ENCODE peak calls at places on chromosome 6, in nine cellular contexts. B is HTR-8/SVneo, J is anterior cingulate cortex, R is kidney tubule cell, N is EL, A is iris pigment epithelial cell, V is astrocyte of the cerebellum, D is BJ, W is AG08396. Z is an unnamed sample.

GRCh38 chr6:129672883-129673631 is 36.9 kb downstream of the ARHGAP18 start:
- DNase-seq in B (peak), J (no peak), R (peak), N (peak), A (peak), V (peak), D (peak), W (peak), Z (no peak)

GRCh38 chr6:25635886-25636317 is 16.1 kb upstream of the SCGN start:
- DNase-seq in B (no peak), J (no peak), R (no peak), N (no peak), A (no peak), V (no peak), D (no peak), W (no peak), Z (no peak)

GRCh38 chr6:45423901-45424627 is 46.3 kb upstream of the SUPT3H start:
- DNase-seq in B (no peak), J (no peak), R (peak), N (no peak), A (no peak), V (no peak), D (no peak), W (no peak), Z (no peak)

GRCh38 chr6:131419698-131420097 is 153.3 kb upstream of the ARG1 start:
- DNase-seq in B (no peak), J (no peak), R (no peak), N (no peak), A (no peak), V (no peak), D (no peak), W (no peak), Z (no peak)

GRCh38 chr6:32087574-32088486 is 21.3 kb downstream of the TNXB start:
- DNase-seq in B (no peak), J (no peak), R (peak), N (peak), A (peak), V (no peak), D (no peak), W (peak), Z (no peak)

GRCh38 chr6:44304282-44305199 is 8.6 kb downstream of the AARS2 start:
- DNase-seq in B (peak), J (no peak), R (peak), N (peak), A (peak), V (no peak), D (no peak), W (peak), Z (no peak)

GRCh38 chr6:125809771-125810315 is 19.1 kb downstream of the NCOA7 start:
- DNase-seq in B (no peak), J (no peak), R (no peak), N (no peak), A (no peak), V (no peak), D (no peak), W (no peak), Z (no peak)

GRCh38 chr6:96626749-96627353 is 63.9 kb downstream of the FHL5 start:
- DNase-seq in B (peak), J (no peak), R (peak), N (peak), A (peak), V (peak), D (peak), W (peak), Z (no peak)

GRCh38 chr6:104173680-104174079 is 686.0 kb downstream of the HACE1 start:
- DNase-seq in B (no peak), J (no peak), R (no peak), N (no peak), A (no peak), V (no peak), D (no peak), W (no peak), Z (no peak)

GRCh38 chr6:22476811-22477210 is 92.6 kb upstream of the HDGFL1 start:
- DNase-seq in B (no peak), J (no peak), R (no peak), N (no peak), A (peak), V (no peak), D (peak), W (no peak), Z (no peak)

GRCh38 chr6:152821525-152821924 is 70.9 kb downstream of the VIP start:
- DNase-seq in B (no peak), J (no peak), R (no peak), N (peak), A (no peak), V (no peak), D (no peak), W (no peak), Z (no peak)

GRCh38 chr6:156890627-156891300 is 113.6 kb downstream of the ARID1B start:
- DNase-seq in B (peak), J (no peak), R (no peak), N (no peak), A (peak), V (no peak), D (peak), W (no peak), Z (no peak)

GRCh38 chr6:127784468-127784867 is 116.4 kb downstream of the THEMIS start:
- DNase-seq in B (no peak), J (no peak), R (no peak), N (no peak), A (no peak), V (no peak), D (no peak), W (no peak), Z (no peak)

GRCh38 chr6:37570801-37571200 is 71.1 kb upstream of the CCDC167 start:
- DNase-seq in B (no peak), J (no peak), R (no peak), N (no peak), A (no peak), V (no peak), D (no peak), W (no peak), Z (no peak)

GRCh38 chr6:82246802-82247633 is 526 bp downstream of the IBTK start:
- DNase-seq in B (peak), J (peak), R (peak), N (peak), A (peak), V (no peak), D (no peak), W (peak), Z (peak)

GRCh38 chr6:168583126-168583525 is 142.1 kb downstream of the SMOC2 start:
- DNase-seq in B (no peak), J (no peak), R (no peak), N (no peak), A (no peak), V (no peak), D (no peak), W (no peak), Z (no peak)

GRCh38 chr6:13365320-13365719 is 37.0 kb upstream of the TBC1D7 start:
- DNase-seq in B (no peak), J (no peak), R (no peak), N (no peak), A (no peak), V (no peak), D (no peak), W (no peak), Z (no peak)

GRCh38 chr6:130973521-130974277 is 89.3 kb downstream of the EPB41L2 start:
- DNase-seq in B (no peak), J (no peak), R (no peak), N (peak), A (peak), V (no peak), D (no peak), W (no peak), Z (no peak)

GRCh38 chr6:39417440-39417839 is 94.9 kb upstream of the KCNK16 start:
- DNase-seq in B (no peak), J (no peak), R (no peak), N (no peak), A (no peak), V (no peak), D (no peak), W (no peak), Z (no peak)

GRCh38 chr6:26075063-26075717 is 12.0 kb upstream of the HFE start:
- DNase-seq in B (no peak), J (no peak), R (no peak), N (no peak), A (no peak), V (no peak), D (no peak), W (no peak), Z (no peak)

GRCh38 chr6:41546866-41547798 is 951 bp downstream of the FOXP4 start:
- DNase-seq in B (peak), J (no peak), R (peak), N (peak), A (peak), V (no peak), D (no peak), W (peak), Z (no peak)

GRCh38 chr6:97594834-97595233 is 311.8 kb upstream of the MMS22L start:
- DNase-seq in B (peak), J (no peak), R (peak), N (peak), A (peak), V (peak), D (peak), W (peak), Z (no peak)

GRCh38 chr6:12033770-12034169 is 21.7 kb downstream of the HIVEP1 start:
- DNase-seq in B (no peak), J (no peak), R (peak), N (no peak), A (peak), V (no peak), D (no peak), W (no peak), Z (no peak)

GRCh38 chr6:33962186-33962585 is 158.4 kb upstream of the MLN start:
- DNase-seq in B (no peak), J (no peak), R (no peak), N (peak), A (no peak), V (no peak), D (no peak), W (peak), Z (peak)

GRCh38 chr6:167825759-167826229 is 917 bp upstream of the AFDN start:
- DNase-seq in B (peak), J (no peak), R (peak), N (peak), A (peak), V (no peak), D (no peak), W (peak), Z (no peak)

GRCh38 chr6:71473908-71474307 is 185.3 kb downstream of the OGFRL1 start:
- DNase-seq in B (no peak), J (no peak), R (peak), N (peak), A (peak), V (peak), D (peak), W (peak), Z (peak)

Z was measured in ascending aorta.